ENCODE peak calls at places on chromosomes 7 and 10, in six cellular contexts. S is EL, L is foreskin keratinocyte, M is skeletal muscle cell, T is Daoy, N is NCI-H2029. X is an unnamed sample.

GRCh38 chr7:101590663-101591435 is 38.2 kb downstream of the MYL10 start:
- DNase-seq in N (no peak), M (no peak), L (no peak), T (no peak), S (no peak), X (no peak)

GRCh38 chr10:28434063-28434462 is 98.9 kb upstream of the WAC start:
- DNase-seq in L (no peak), N (no peak), M (no peak), T (no peak), S (no peak), X (no peak)

GRCh38 chr10:25811141-25811685 is 122.8 kb upstream of the MYO3A start:
- DNase-seq in M (no peak), T (no peak), N (no peak), S (no peak), L (no peak), X (no peak)

GRCh38 chr10:25766687-25767221 is 167.3 kb upstream of the MYO3A start:
- DNase-seq in M (no peak), N (no peak), T (no peak), L (no peak), S (no peak), X (no peak)

GRCh38 chr10:32091046-32091445 is 34.8 kb upstream of the KIF5B start:
- DNase-seq in T (no peak), S (no peak), L (no peak), N (no peak), M (no peak), X (no peak)

GRCh38 chr7:138886501-138886917 is 88.5 kb upstream of the ATP6V0A4 start:
- DNase-seq in L (peak; percentile 41), S (peak; percentile 73), T (peak; percentile 42), M (no peak), N (peak; percentile 90), X (no peak)

GRCh38 chr10:27637601-27638000 is 108.0 kb downstream of the MKX start:
- DNase-seq in L (no peak), M (no peak), N (no peak), S (peak; percentile 55), T (no peak), X (no peak)

GRCh38 chr10:99443483-99443882 is 13.1 kb upstream of the GOT1 start:
- DNase-seq in M (no peak), N (no peak), S (no peak), T (no peak), L (no peak), X (no peak)

GRCh38 chr7:42678315-42678714 is 233.6 kb downstream of the C7orf25 start:
- DNase-seq in M (peak; percentile 88), N (no peak), T (no peak), L (no peak), S (no peak), X (no peak)

GRCh38 chr7:7698930-7699329 is 19.5 kb downstream of the RPA3 start:
- DNase-seq in T (no peak), S (no peak), N (no peak), L (no peak), M (no peak), X (no peak)

GRCh38 chr10:92834981-92835380 is 13.3 kb upstream of the EXOC6 start:
- DNase-seq in M (no peak), N (no peak), L (no peak), T (no peak), S (peak; percentile 53), X (no peak)

GRCh38 chr7:13016036-13016581 is 328.7 kb downstream of the ARL4A start:
- DNase-seq in M (no peak), T (no peak), N (no peak), L (no peak), S (no peak), X (no peak)

GRCh38 chr7:151756076-151756731 is 120.7 kb downstream of the PRKAG2 start:
- DNase-seq in N (no peak), T (peak; percentile 63), S (peak; percentile 86), M (no peak), L (peak; percentile 59), X (no peak)

X was measured in hypothalamus.